ENCODE peak calls at places on chromosomes 3 and 15, in seven cellular contexts. W, G, V, T, S, D and Y are unnamed samples.

GRCh38 chr3:111373861-111374260 is 168.1 kb upstream of the CD96 start:
- DNase-seq in W (no peak), G (no peak), V (no peak), T (no peak), S (no peak), D (no peak), Y (no peak)

GRCh38 chr3:186979837-186980236 is 49.5 kb downstream of the ST6GAL1 start:
- DNase-seq in W (no peak), G (no peak), V (no peak), T (no peak), S (no peak), D (peak), Y (no peak)

GRCh38 chr3:112391648-112392047 is 58.7 kb downstream of the CD200 start:
- DNase-seq in W (no peak), G (no peak), V (no peak), T (no peak), S (no peak), D (no peak), Y (no peak)

GRCh38 chr3:149299938-149300791 is 33.3 kb downstream of the TM4SF18 start:
- DNase-seq in W (peak), G (peak), V (no peak), T (peak), S (peak), D (peak), Y (no peak)

GRCh38 chr3:42809202-42809601 is at the start of gene ACKR2:
- DNase-seq in W (no peak), G (no peak), V (no peak), T (no peak), S (no peak), D (no peak), Y (no peak)

GRCh38 chr15:83998486-83998885 is 237.1 kb upstream of the GOLGA6L4 start:
- DNase-seq in W (no peak), G (no peak), V (no peak), T (no peak), S (no peak), D (no peak), Y (no peak)

GRCh38 chr3:123089611-123090301 is 22.9 kb downstream of the PDIA5 start:
- DNase-seq in W (peak), G (no peak), V (no peak), T (no peak), S (no peak), D (no peak), Y (no peak)

GRCh38 chr3:46892285-46893145 is 15.0 kb downstream of the PTH1R start:
- DNase-seq in W (peak), G (peak), V (peak), T (no peak), S (peak), D (peak), Y (no peak)

GRCh38 chr15:36040173-36040572 is 494.2 kb upstream of the DPH6 start:
- DNase-seq in W (no peak), G (no peak), V (no peak), T (no peak), S (no peak), D (no peak), Y (no peak)

GRCh38 chr15:42558739-42559138 is 10.1 kb downstream of the HAUS2 start:
- DNase-seq in W (no peak), G (no peak), V (no peak), T (no peak), S (no peak), D (no peak), Y (no peak)

GRCh38 chr3:134685881-134686802 is 35.3 kb upstream of the KY start:
- DNase-seq in W (no peak), G (peak), V (no peak), T (peak), S (no peak), D (no peak), Y (no peak)

GRCh38 chr3:49656541-49657112 is 17.5 kb upstream of the APEH start:
- DNase-seq in W (no peak), G (no peak), V (no peak), T (no peak), S (no peak), D (no peak), Y (no peak)

GRCh38 chr3:118075873-118076272 is 958.8 kb downstream of the IGSF11 start:
- DNase-seq in W (no peak), G (no peak), V (no peak), T (no peak), S (no peak), D (no peak), Y (no peak)

GRCh38 chr3:156738251-156738650 is 63.9 kb downstream of the TIPARP start:
- DNase-seq in W (no peak), G (no peak), V (no peak), T (no peak), S (no peak), D (no peak), Y (no peak)

GRCh38 chr3:27507111-27507510 is 22.9 kb upstream of the SLC4A7 start:
- DNase-seq in W (no peak), G (no peak), V (no peak), T (no peak), S (no peak), D (no peak), Y (no peak)

GRCh38 chr3:118244761-118245160 is 789.9 kb downstream of the IGSF11 start:
- DNase-seq in W (no peak), G (no peak), V (no peak), T (no peak), S (no peak), D (no peak), Y (no peak)

GRCh38 chr15:38696120-38696727 is 131.6 kb upstream of the RASGRP1 start:
- DNase-seq in W (peak), G (no peak), V (peak), T (no peak), S (no peak), D (no peak), Y (peak)

GRCh38 chr15:101357885-101358284 is 62.8 kb upstream of the SNRPA1 start:
- DNase-seq in W (no peak), G (no peak), V (no peak), T (no peak), S (no peak), D (no peak), Y (no peak)

GRCh38 chr3:11238880-11239279 is 33.3 kb upstream of the ATG7 start:
- DNase-seq in W (no peak), G (peak), V (no peak), T (peak), S (no peak), D (peak), Y (no peak)

GRCh38 chr3:179840985-179841384 is 188.1 kb downstream of the USP13 start:
- DNase-seq in W (no peak), G (no peak), V (no peak), T (peak), S (no peak), D (peak), Y (no peak)

GRCh38 chr3:25447285-25447684 is 19.2 kb downstream of the RARB start:
- DNase-seq in W (no peak), G (no peak), V (no peak), T (no peak), S (no peak), D (no peak), Y (no peak)

DNA sequence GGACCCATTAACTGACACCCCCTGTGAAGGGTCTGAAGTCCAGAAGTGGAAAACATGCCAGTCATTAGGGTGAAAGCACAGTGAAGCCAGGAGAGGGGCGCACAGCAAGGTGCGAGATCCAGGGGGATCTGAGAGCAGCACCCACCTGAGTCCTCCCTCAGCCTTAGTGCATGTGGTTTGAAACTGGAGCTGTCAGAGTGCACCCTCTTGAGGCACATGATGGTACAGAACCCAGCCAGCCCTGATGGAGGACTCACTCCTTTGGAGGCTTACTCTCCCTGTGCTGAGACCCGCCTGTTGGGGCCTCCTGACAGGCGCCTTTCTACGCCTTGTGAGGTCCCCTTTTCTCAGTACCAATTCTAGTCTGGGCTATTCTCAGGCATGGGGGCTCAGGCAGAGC is 77.8 kb downstream of the IL20RB start:
- DNase-seq in W (no peak), G (no peak), V (no peak), T (no peak), S (peak), D (no peak), Y (no peak)
- TF ChIP-seq CTCF in W (no peak), G (peak), V (peak), T (peak), S (peak), D (no peak), Y (peak)

DNA sequence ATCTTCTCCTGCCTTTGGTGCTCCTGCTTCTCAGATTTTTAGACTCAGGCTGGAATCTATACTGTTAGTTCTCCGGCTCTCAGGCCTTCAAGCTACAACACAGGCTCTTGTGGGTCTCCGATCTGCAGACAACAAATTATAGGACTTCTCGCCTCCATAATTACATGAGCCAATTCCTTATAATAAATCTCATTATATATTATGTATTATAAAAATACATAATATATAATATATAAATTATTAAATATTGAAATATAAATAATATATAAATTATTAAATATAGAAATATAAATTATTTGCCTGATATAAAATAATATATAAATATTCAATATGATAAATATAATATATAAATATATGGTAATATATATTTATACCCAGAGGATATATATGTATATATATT is 1214.0 kb downstream of the ROBO2 start:
- DNase-seq in W (no peak), G (no peak), V (no peak), T (no peak), S (no peak), D (no peak), Y (no peak)
- TF ChIP-seq CTCF in W (no peak), G (no peak), V (no peak), T (no peak), S (no peak), D (no peak), Y (no peak)

DNA sequence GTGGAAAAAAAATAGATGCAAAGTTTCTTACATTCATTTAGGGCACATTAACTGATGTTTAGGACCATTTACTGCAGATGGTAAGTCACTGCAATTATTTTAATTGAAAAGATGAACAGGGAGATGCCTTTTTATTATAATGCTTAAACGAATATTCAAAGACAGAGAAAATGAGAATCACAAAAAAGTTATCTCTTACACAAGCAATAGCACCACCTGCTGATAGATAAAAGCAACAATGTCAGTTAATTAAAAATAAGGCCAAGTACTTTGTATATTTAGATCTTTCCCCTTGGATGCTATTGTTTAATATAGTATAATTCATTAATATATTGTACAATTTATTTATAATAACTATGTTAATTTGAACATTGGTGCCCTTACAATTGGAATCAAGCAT is 55.9 kb downstream of the IFT80 start:
- DNase-seq in W (no peak), G (no peak), V (peak), T (no peak), S (no peak), D (peak), Y (peak)
- TF ChIP-seq CTCF in W (no peak), G (peak), V (peak), T (no peak), S (peak), D (peak), Y (peak)

DNA sequence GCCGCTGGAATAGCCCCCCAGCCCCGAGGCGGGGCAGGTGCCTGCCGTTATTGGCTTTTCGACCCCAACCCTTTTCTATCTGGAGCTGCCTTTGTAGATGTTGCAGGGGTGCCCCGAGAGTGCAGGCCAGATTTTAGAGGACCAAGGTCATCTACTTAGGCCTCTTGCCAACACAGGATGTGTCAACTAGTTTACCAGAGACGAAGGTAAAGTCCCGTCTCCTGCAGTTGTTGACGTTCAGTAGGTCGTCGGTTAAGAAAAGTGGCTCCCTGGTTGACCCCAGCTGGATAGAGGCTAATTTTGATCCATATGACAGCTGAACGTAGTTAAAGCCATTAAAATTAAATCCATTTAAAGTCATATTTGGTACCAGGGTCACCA is 622 bp upstream of the UBE3A start:
- DNase-seq in W (peak), G (no peak), V (peak), T (no peak), S (no peak), D (peak), Y (peak)
- TF ChIP-seq CTCF in W (no peak), G (no peak), V (no peak), T (no peak), S (no peak), D (no peak), Y (no peak)

GRCh38 chr3:33314993-33315392 is 37.8 kb downstream of the FBXL2 start:
- DNase-seq in W (no peak), G (no peak), V (no peak), T (no peak), S (no peak), D (no peak), Y (no peak)

GRCh38 chr3:33317963-33318708 is 40.9 kb downstream of the FBXL2 start:
- DNase-seq in W (no peak), G (no peak), V (peak), T (no peak), S (no peak), D (no peak), Y (no peak)

GRCh38 chr3:33315826-33316225 is 38.6 kb downstream of the FBXL2 start:
- DNase-seq in W (no peak), G (no peak), V (no peak), T (no peak), S (no peak), D (peak), Y (no peak)

GRCh38 chr3:33313331-33313730 is 36.1 kb downstream of the FBXL2 start:
- DNase-seq in W (no peak), G (no peak), V (no peak), T (no peak), S (no peak), D (no peak), Y (no peak)

DNA sequence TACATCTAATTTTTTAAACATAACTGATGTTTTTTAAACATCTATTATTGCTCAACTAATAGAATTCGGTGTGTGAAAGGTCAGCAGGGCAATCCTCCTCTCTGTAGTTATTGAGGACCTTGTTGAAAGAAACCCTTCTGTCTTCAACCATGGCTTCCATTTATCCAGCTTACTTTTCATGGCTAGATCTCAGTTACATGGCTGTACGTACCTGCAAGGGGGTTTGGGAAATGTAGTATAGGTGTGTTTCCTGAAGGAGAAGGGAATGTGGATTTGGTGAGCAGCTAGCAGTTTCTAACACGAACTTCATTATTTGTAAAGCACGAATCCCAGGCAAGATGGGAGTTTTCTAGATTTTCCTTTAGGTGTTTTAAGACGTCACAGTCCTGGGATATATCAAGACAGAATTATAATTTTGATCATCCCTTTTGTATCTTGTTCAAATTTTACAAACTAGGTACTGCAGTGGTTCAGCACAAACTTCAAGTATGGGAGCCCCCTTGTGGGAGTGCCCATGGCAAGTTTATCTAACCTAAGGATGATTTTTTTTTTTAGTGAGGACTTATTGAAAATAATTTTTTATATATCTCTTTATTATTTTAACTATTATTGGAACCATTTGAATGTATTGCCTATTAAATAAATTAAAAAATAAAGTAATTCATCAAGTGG is 41.6 kb downstream of the FBXL2 start:
- DNase-seq in W (no peak), G (no peak), V (no peak), T (no peak), S (no peak), D (no peak), Y (no peak)
- TF ChIP-seq CTCF in W (no peak), G (peak), V (peak), T (no peak), S (peak), D (no peak), Y (no peak)